ENCODE peak calls at places on chromosomes 3 and 15, in four cellular contexts. J, I, F and A are unnamed samples.

GRCh38 chr15:90619468-90619867 is 89.7 kb downstream of the CRTC3 start:
- DNase-seq in J (no peak), I (no peak), F (no peak), A (no peak)

GRCh38 chr3:84963137-84963536 is 4.3 kb downstream of the CADM2 start:
- DNase-seq in J (peak), I (no peak), F (no peak), A (no peak)

GRCh38 chr15:62624541-62625399 is 417.8 kb upstream of the TPM1 start:
- DNase-seq in J (no peak), I (no peak), F (no peak), A (no peak)

GRCh38 chr15:80673561-80674244 is 21.4 kb upstream of the ABHD17C start:
- DNase-seq in J (no peak), I (no peak), F (no peak), A (no peak)

GRCh38 chr15:99059010-99059981 is 45.6 kb upstream of the SYNM start:
- DNase-seq in J (peak), I (peak), F (peak), A (peak)

GRCh38 chr3:124700880-124701684 is 29.2 kb upstream of the UMPS start:
- DNase-seq in J (no peak), I (peak), F (peak), A (no peak)

GRCh38 chr3:20811006-20811405 is 625.0 kb upstream of the SGO1 start:
- DNase-seq in J (no peak), I (no peak), F (no peak), A (no peak)

GRCh38 chr15:88484781-88485246 is 17.3 kb downstream of the MRPS11 start:
- DNase-seq in J (no peak), I (no peak), F (no peak), A (no peak)

GRCh38 chr3:108588616-108589015 is 622 bp downstream of the CIP2A start:
- DNase-seq in J (no peak), I (no peak), F (no peak), A (no peak)

GRCh38 chr3:9727041-9727595 is 4.4 kb upstream of the BRPF1 start:
- DNase-seq in J (peak), I (peak), F (peak), A (peak)

DNA sequence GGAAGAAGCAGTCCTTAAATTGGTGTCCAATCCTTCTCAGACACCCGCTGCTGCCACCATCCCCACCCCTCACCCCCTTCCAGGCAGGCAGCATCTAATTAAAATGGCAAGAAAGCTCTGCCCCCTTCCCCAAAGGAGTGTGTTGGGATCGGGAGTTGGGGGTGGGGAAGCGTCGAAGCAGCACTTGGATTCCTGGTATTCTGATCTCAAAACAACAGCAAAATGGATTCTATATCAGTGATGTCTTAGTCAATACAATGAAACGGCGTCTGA is 1.4 kb downstream of the TNIK start:
- DNase-seq in J (peak), I (peak), F (no peak), A (no peak)
- TF ChIP-seq FOXJ3 in J (no peak), I (no peak), F (no peak), A (no peak)

GRCh38 chr3:44421280-44421679 is 56.2 kb downstream of the ZNF445 start:
- DNase-seq in J (no peak), I (no peak), F (no peak), A (no peak)
- TF ChIP-seq FOXJ3 in J (no peak), I (no peak), F (no peak), A (no peak)

GRCh38 chr3:140152851-140153640 is 218.1 kb downstream of the CLSTN2 start:
- DNase-seq in J (no peak), I (no peak), F (no peak), A (no peak)

GRCh38 chr3:140148824-140149390 is 213.9 kb downstream of the CLSTN2 start:
- DNase-seq in J (no peak), I (no peak), F (no peak), A (no peak)

GRCh38 chr3:140147965-140148490 is 213.0 kb downstream of the CLSTN2 start:
- DNase-seq in J (no peak), I (no peak), F (no peak), A (no peak)

GRCh38 chr3:140153736-140154135 is 218.8 kb downstream of the CLSTN2 start:
- DNase-seq in J (no peak), I (no peak), F (no peak), A (no peak)

GRCh38 chr3:140151321-140151720 is 216.3 kb downstream of the CLSTN2 start:
- DNase-seq in J (no peak), I (no peak), F (no peak), A (no peak)
- TF ChIP-seq FOXJ3 in J (no peak), I (no peak), F (no peak), A (no peak)

GRCh38 chr3:82306189-82306588 is 544.7 kb upstream of the GBE1 start:
- DNase-seq in J (no peak), I (no peak), F (no peak), A (no peak)
- TF ChIP-seq FOXJ3 in J (no peak), I (no peak), F (no peak), A (no peak)

GRCh38 chr3:27311400-27311799 is 57.8 kb downstream of the NEK10 start:
- DNase-seq in J (peak), I (no peak), F (peak), A (no peak)
- TF ChIP-seq FOXJ3 in J (no peak), I (no peak), F (no peak), A (no peak)

GRCh38 chr15:57505949-57506391 is 85.7 kb upstream of the MYZAP start:
- DNase-seq in J (no peak), I (no peak), F (no peak), A (no peak)
- TF ChIP-seq FOXJ3 in J (no peak), I (no peak), F (no peak), A (no peak)

DNA sequence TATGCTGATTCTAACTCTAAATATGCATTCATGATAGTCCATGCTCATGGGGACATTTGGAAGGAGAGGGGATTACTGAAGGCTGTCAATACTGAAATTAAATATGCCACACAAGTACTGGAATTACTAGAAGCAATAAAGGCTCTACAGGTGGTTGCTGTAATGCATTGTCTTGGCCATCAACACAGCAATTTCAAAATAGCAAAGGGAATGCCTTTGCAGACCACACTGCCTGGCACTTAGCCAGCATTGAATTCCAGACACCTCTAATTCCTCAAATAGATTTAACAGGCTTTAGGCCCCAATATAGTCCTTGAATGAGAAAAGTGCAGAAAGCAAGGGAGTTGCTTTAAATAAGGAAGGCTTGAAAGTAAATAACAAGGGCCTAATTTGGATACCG is 115.8 kb upstream of the PLCL2 start:
- DNase-seq in J (no peak), I (no peak), F (no peak), A (no peak)
- TF ChIP-seq FOXJ3 in J (no peak), I (no peak), F (no peak), A (no peak)

GRCh38 chr3:67647390-67647878 is 7.0 kb downstream of the SUCLG2 start:
- DNase-seq in J (no peak), I (no peak), F (peak), A (no peak)
- TF ChIP-seq FOXJ3 in J (no peak), I (no peak), F (peak), A (no peak)